ENCODE peak calls at places on chromosomes 4 and X, in seven cellular contexts. B is GM12878, W is H1, T is SK-N-SH, N is K562, M is HCT116, Q is HepG2. V is an unnamed sample.

GRCh38 chr4:124970011-124970410 is 257.5 kb upstream of the ANKRD50 start:
- DNase-seq in B (no peak), W (no peak), T (no peak), N (no peak), M (no peak), Q (no peak), V (no peak)

GRCh38 chr4:48472794-48473193 is 10.3 kb upstream of the SLC10A4 start:
- DNase-seq in B (no peak), W (no peak), T (no peak), N (no peak), M (no peak), Q (no peak), V (no peak)

GRCh38 chr4:160224049-160224448 is 1121.2 kb downstream of the RAPGEF2 start:
- DNase-seq in B (no peak), W (no peak), T (no peak), N (no peak), M (no peak), Q (no peak), V (no peak)

GRCh38 chr4:121863787-121864186 is 6.5 kb downstream of the BBS7 start:
- DNase-seq in B (no peak), W (no peak), T (no peak), N (no peak), M (no peak), Q (no peak), V (no peak)

GRCh38 chr4:2583517-2583916 is 47.1 kb downstream of the FAM193A start:
- DNase-seq in B (no peak), W (no peak), T (no peak), N (no peak), M (no peak), Q (no peak), V (peak; percentile 87)

GRCh38 chrX:140040397-140040796 is 75.1 kb upstream of the CXorf66 start:
- DNase-seq in B (no peak), W (no peak), T (no peak), N (no peak), M (no peak), Q (no peak), V (no peak)

GRCh38 chrX:10619311-10620015 is 922 bp downstream of the MID1 start:
- DNase-seq in B (no peak), W (no peak), T (peak; percentile 13), N (no peak), M (no peak), Q (no peak), V (no peak)

GRCh38 chr4:100486496-100486895 is 31.3 kb downstream of the EMCN start:
- DNase-seq in B (no peak), W (no peak), T (no peak), N (no peak), M (no peak), Q (no peak), V (peak; percentile 40)

GRCh38 chrX:23885803-23886202 is 21.9 kb downstream of the APOO start:
- DNase-seq in B (no peak), W (no peak), T (no peak), N (no peak), M (no peak), Q (no peak), V (no peak)

GRCh38 chrX:48785525-48786214 is 720 bp upstream of the GATA1 start:
- DNase-seq in B (no peak), W (no peak), T (peak; percentile 30), N (peak; percentile 52), M (no peak), Q (no peak), V (no peak)

GRCh38 chr4:69095301-69095731 is 958 bp upstream of the UGT2B7 start:
- DNase-seq in B (no peak), W (no peak), T (no peak), N (no peak), M (no peak), Q (peak; percentile 89), V (no peak)

GRCh38 chr4:186904104-186904503 is 180.4 kb upstream of the FAT1 start:
- DNase-seq in B (no peak), W (no peak), T (no peak), N (no peak), M (no peak), Q (peak; percentile 47), V (no peak)

GRCh38 chrX:112513154-112513553 is 166.6 kb downstream of the LHFPL1 start:
- DNase-seq in B (no peak), W (no peak), T (no peak), N (no peak), M (no peak), Q (no peak), V (no peak)

GRCh38 chrX:15215366-15215765 is 54.5 kb downstream of the ASB9 start:
- DNase-seq in B (no peak), W (no peak), T (no peak), N (no peak), M (no peak), Q (no peak), V (no peak)

GRCh38 chrX:16457239-16457638 is 192.7 kb upstream of the S100G start:
- DNase-seq in B (no peak), W (no peak), T (no peak), N (no peak), M (no peak), Q (no peak), V (no peak)

GRCh38 chr4:153282023-153282422 is 62.5 kb upstream of the MND1 start:
- DNase-seq in B (no peak), W (no peak), T (no peak), N (no peak), M (no peak), Q (no peak), V (no peak)

GRCh38 chrX:37453821-37454220 is 104.7 kb downstream of the PRRG1 start:
- DNase-seq in B (no peak), W (no peak), T (no peak), N (no peak), M (no peak), Q (no peak), V (no peak)

GRCh38 chrX:38275615-38276014 is 51.7 kb downstream of the RPGR start:
- DNase-seq in B (peak; percentile 13), W (no peak), T (no peak), N (no peak), M (peak; percentile 27), Q (peak; percentile 51), V (no peak)

GRCh38 chrX:10549280-10549679 is 71.1 kb downstream of the MID1 start:
- DNase-seq in B (no peak), W (no peak), T (peak; percentile 33), N (no peak), M (no peak), Q (no peak), V (peak; percentile 41)

GRCh38 chrX:22247169-22247568 is 25.5 kb upstream of the CBLL2 start:
- DNase-seq in B (no peak), W (no peak), T (no peak), N (no peak), M (no peak), Q (no peak), V (no peak)

GRCh38 chr4:45442466-45442865 is 681.4 kb downstream of the GABRG1 start:
- DNase-seq in B (no peak), W (no peak), T (peak; percentile 21), N (no peak), M (no peak), Q (no peak), V (peak; percentile 39)

GRCh38 chrX:97267916-97268680 is 384.4 kb downstream of the RPA4 start:
- DNase-seq in B (no peak), W (no peak), T (no peak), N (no peak), M (no peak), Q (no peak), V (no peak)

GRCh38 chr4:69759189-69759604 is 1.2 kb downstream of the SULT1B1 start:
- DNase-seq in B (no peak), W (no peak), T (no peak), N (no peak), M (no peak), Q (no peak), V (no peak)

GRCh38 chr4:1683371-1683902 is 676 bp downstream of the FAM53A start:
- DNase-seq in B (no peak), W (no peak), T (no peak), N (no peak), M (no peak), Q (no peak), V (no peak)

GRCh38 chr4:169160825-169161224 is 109.9 kb downstream of the SH3RF1 start:
- DNase-seq in B (no peak), W (no peak), T (no peak), N (no peak), M (no peak), Q (no peak), V (no peak)

GRCh38 chrX:84924624-84925023 is 79.1 kb upstream of the APOOL start:
- DNase-seq in B (no peak), W (no peak), T (no peak), N (no peak), M (no peak), Q (no peak), V (no peak)

GRCh38 chrX:20061869-20062254 is 54.8 kb downstream of the MAP7D2 start:
- DNase-seq in B (no peak), W (no peak), T (no peak), N (no peak), M (no peak), Q (peak; percentile 2), V (no peak)
- TF ChIP-seq JUND in B (no peak), W (no peak), T (no peak), N (no peak), M (no peak), Q (no peak), V (no peak)

GRCh38 chr4:13548984-13549546 is 4.8 kb upstream of the NKX3-2 start:
- DNase-seq in B (peak; percentile 72), W (peak; percentile 99), T (peak; percentile 88), N (peak; percentile 87), M (peak; percentile 79), Q (peak; percentile 65), V (peak; percentile 89)
- TF ChIP-seq JUND in B (no peak), W (no peak), T (no peak), N (no peak), M (no peak), Q (no peak), V (no peak)

GRCh38 chrX:40792433-40792832 is 57.1 kb upstream of the MED14 start:
- DNase-seq in B (no peak), W (no peak), T (no peak), N (no peak), M (no peak), Q (no peak), V (no peak)
- TF ChIP-seq JUND in B (no peak), W (no peak), T (no peak), N (no peak), M (no peak), Q (no peak), V (no peak)

GRCh38 chr4:101600287-101600686 is 190.2 kb upstream of the BANK1 start:
- DNase-seq in B (no peak), W (no peak), T (no peak), N (no peak), M (no peak), Q (no peak), V (no peak)

GRCh38 chr4:101599620-101600019 is 190.9 kb upstream of the BANK1 start:
- DNase-seq in B (no peak), W (no peak), T (no peak), N (no peak), M (no peak), Q (no peak), V (no peak)

GRCh38 chr4:101596786-101597185 is 193.7 kb upstream of the BANK1 start:
- DNase-seq in B (peak; percentile 3), W (no peak), T (no peak), N (no peak), M (no peak), Q (no peak), V (no peak)

GRCh38 chr4:101594588-101594987 is 195.9 kb upstream of the BANK1 start:
- DNase-seq in B (no peak), W (no peak), T (no peak), N (no peak), M (no peak), Q (no peak), V (no peak)

GRCh38 chr4:101597204-101597603 is 193.3 kb upstream of the BANK1 start:
- DNase-seq in B (peak; percentile 5), W (no peak), T (no peak), N (no peak), M (no peak), Q (no peak), V (no peak)
- TF ChIP-seq JUND in B (no peak), W (no peak), T (no peak), N (no peak), M (no peak), Q (no peak), V (no peak)